ENCODE peak calls at places on chromosomes 16 and 17, in seven cellular contexts. One of them, this sample, is unnamed.

GRCh38 chr16:10976663-10977062 is 32.3 kb downstream of the CLEC16A start:
- DNase-seq in mucosa of descending colon: no peak
- DNase-seq in NCI-H524: peak; percentile 23
- DNase-seq in kidney epithelial cell: no peak
- DNase-seq in esophagus squamous epithelium: no peak
- DNase-seq in H1: no peak
- DNase-seq in RPMI7951: no peak
- DNase-seq in this sample: no peak

GRCh38 chr16:89536886-89537548 is 23.5 kb upstream of the RPL13 start:
- DNase-seq in mucosa of descending colon: no peak
- DNase-seq in NCI-H524: no peak
- DNase-seq in kidney epithelial cell: no peak
- DNase-seq in esophagus squamous epithelium: no peak
- DNase-seq in H1: no peak
- DNase-seq in RPMI7951: no peak
- DNase-seq in this sample: no peak

GRCh38 chr16:86994651-86995171 is 322.5 kb downstream of the C16orf95 start:
- DNase-seq in mucosa of descending colon: no peak
- DNase-seq in NCI-H524: no peak
- DNase-seq in kidney epithelial cell: peak; percentile 96
- DNase-seq in esophagus squamous epithelium: no peak
- DNase-seq in H1: no peak
- DNase-seq in RPMI7951: peak; percentile 88
- DNase-seq in this sample: no peak

GRCh38 chr16:84650062-84650991 is 2.0 kb downstream of the KLHL36 start:
- DNase-seq in mucosa of descending colon: no peak
- DNase-seq in NCI-H524: no peak
- DNase-seq in kidney epithelial cell: peak; percentile 76
- DNase-seq in esophagus squamous epithelium: no peak
- DNase-seq in H1: no peak
- DNase-seq in RPMI7951: peak; percentile 42
- DNase-seq in this sample: no peak

GRCh38 chr16:426906-427249 is 1.4 kb downstream of the RAB11FIP3 start:
- DNase-seq in mucosa of descending colon: no peak
- DNase-seq in NCI-H524: no peak
- DNase-seq in kidney epithelial cell: no peak
- DNase-seq in esophagus squamous epithelium: no peak
- DNase-seq in H1: no peak
- DNase-seq in RPMI7951: no peak
- DNase-seq in this sample: no peak

GRCh38 chr16:4968879-4969278 is 10.7 kb downstream of the SEC14L5 start:
- DNase-seq in mucosa of descending colon: no peak
- DNase-seq in NCI-H524: no peak
- DNase-seq in kidney epithelial cell: no peak
- DNase-seq in esophagus squamous epithelium: no peak
- DNase-seq in H1: no peak
- DNase-seq in RPMI7951: no peak
- DNase-seq in this sample: no peak

GRCh38 chr17:12463102-12463501 is 202.6 kb upstream of the MYOCD start:
- DNase-seq in mucosa of descending colon: no peak
- DNase-seq in NCI-H524: no peak
- DNase-seq in kidney epithelial cell: no peak
- DNase-seq in esophagus squamous epithelium: no peak
- DNase-seq in H1: no peak
- DNase-seq in RPMI7951: no peak
- DNase-seq in this sample: no peak

GRCh38 chr17:51764387-51764971 is 394.0 kb downstream of the CA10 start:
- DNase-seq in mucosa of descending colon: no peak
- DNase-seq in NCI-H524: peak; percentile 83
- DNase-seq in kidney epithelial cell: peak; percentile 16
- DNase-seq in esophagus squamous epithelium: no peak
- DNase-seq in H1: peak; percentile 61
- DNase-seq in RPMI7951: peak; percentile 39
- DNase-seq in this sample: peak; percentile 12

GRCh38 chr17:19975601-19976000 is 2.0 kb downstream of the AKAP10 start:
- DNase-seq in mucosa of descending colon: no peak
- DNase-seq in NCI-H524: no peak
- DNase-seq in kidney epithelial cell: no peak
- DNase-seq in esophagus squamous epithelium: no peak
- DNase-seq in H1: no peak
- DNase-seq in RPMI7951: no peak
- DNase-seq in this sample: no peak